ENCODE peak calls at places on chromosomes 16 and 17, in nine cellular contexts. A is left lung; B is Peyer's patch; T is CD4-positive, alpha-beta memory T cell; I is left ventricle myocardium inferior; K is heart left ventricle; Q is right lobe of liver; H is sigmoid colon; X is A549. E is an unnamed sample. For H3K4me1 and H3K9me3, the result is how much of the 10 kb centered on the place peaks cover.

GRCh38 chr17:378068-378467 is 25.5 kb upstream of the RPH3AL start:
- DNase-seq in Q (no peak), T (no peak), A (no peak), X (no peak), B (peak), K (no peak), H (no peak), I (no peak), E (no peak)

GRCh38 chr16:81604960-81605383 is 160.4 kb downstream of the CMIP start:
- DNase-seq in T (no peak), X (no peak), H (no peak), K (no peak), I (no peak), A (no peak), B (no peak), Q (no peak), E (no peak)

GRCh38 chr17:44005865-44006580 is 1.6 kb downstream of the NAGS start:
- DNase-seq in A (peak), H (no peak), Q (peak), I (no peak), B (peak), T (peak), X (no peak), K (no peak), E (peak)

GRCh38 chr16:89052191-89052787 is 41.4 kb upstream of the ACSF3 start:
- DNase-seq in X (no peak), K (peak), B (no peak), Q (no peak), T (no peak), I (no peak), A (peak), H (no peak), E (no peak)

GRCh38 chr17:32330142-32330541 is 11.8 kb downstream of the C17orf75 start:
- DNase-seq in X (no peak), H (no peak), B (no peak), K (no peak), T (no peak), I (no peak), Q (no peak), A (no peak), E (no peak)

GRCh38 chr17:8141741-8142140 is 10.5 kb downstream of the PER1 start:
- DNase-seq in X (no peak), T (no peak), B (no peak), Q (no peak), H (peak), K (no peak), I (no peak), A (peak), E (no peak)

GRCh38 chr16:16158741-16159374 is 64.4 kb downstream of the ABCC6 start:
- DNase-seq in B (no peak), K (no peak), H (no peak), T (no peak), Q (no peak), I (no peak), A (no peak), X (no peak), E (no peak)

GRCh38 chr16:10590342-10590741 is 9.9 kb upstream of the EMP2 start:
- DNase-seq in Q (no peak), I (no peak), B (no peak), T (no peak), X (no peak), A (no peak), K (no peak), H (no peak), E (no peak)

GRCh38 chr17:75595284-75595918 is 7.8 kb downstream of the MYO15B start:
- DNase-seq in K (no peak), X (no peak), A (no peak), H (no peak), B (no peak), T (no peak), I (no peak), Q (no peak), E (no peak)

GRCh38 chr16:3190949-3191353 is 2.9 kb downstream of the OR1F1 start:
- DNase-seq in X (no peak), B (no peak), I (no peak), A (no peak), K (no peak), T (no peak), Q (no peak), H (no peak), E (peak)

GRCh38 chr17:17603178-17603894 is 11.8 kb upstream of the PEMT start:
- DNase-seq in Q (no peak), X (no peak), B (no peak), K (no peak), T (no peak), I (no peak), H (no peak), A (no peak), E (no peak)

GRCh38 chr17:69729937-69730336 is 315.4 kb downstream of the MAP2K6 start:
- DNase-seq in T (no peak), X (no peak), A (no peak), Q (no peak), I (no peak), K (no peak), H (no peak), B (no peak), E (no peak)

GRCh38 chr17:4944163-4944553 is 4.1 kb downstream of the RNF167 start:
- DNase-seq in A (peak), Q (no peak), T (peak), K (no peak), B (peak), H (no peak), I (no peak), X (no peak), E (peak)

GRCh38 chr17:68035131-68035522 is 408 bp upstream of the KPNA2 start:
- DNase-seq in I (peak), A (peak), B (peak), X (peak), K (peak), T (no peak), Q (peak), H (peak), E (no peak)

GRCh38 chr16:799948-800833 is at the start of gene GNG13:
- DNase-seq in A (no peak), B (no peak), H (no peak), T (no peak), I (no peak), X (no peak), K (no peak), Q (no peak), E (no peak)

GRCh38 chr17:77400445-77400870 is 259.7 kb downstream of the SEC14L1 start:
- DNase-seq in B (peak), T (peak), K (peak), X (no peak), H (no peak), A (no peak), Q (no peak), I (peak), E (peak)

GRCh38 chr16:63922563-63922962 is 1199.3 kb downstream of the CDH11 start:
- DNase-seq in B (no peak), K (no peak), X (no peak), I (no peak), T (no peak), H (no peak), Q (no peak), A (no peak), E (no peak)

GRCh38 chr17:61581611-61582349 is 9.2 kb downstream of the NACA2 start:
- DNase-seq in X (no peak), B (no peak), A (no peak), Q (no peak), I (no peak), H (no peak), K (no peak), T (no peak), E (no peak)

GRCh38 chr17:8272421-8272820 is 16.0 kb upstream of the RANGRF start:
- DNase-seq in T (no peak), Q (no peak), A (no peak), H (no peak), K (no peak), I (no peak), B (no peak), X (no peak), E (no peak)

GRCh38 chr17:12727076-12727750 is 61.5 kb downstream of the MYOCD start:
- DNase-seq in A (no peak), I (no peak), B (no peak), X (no peak), K (no peak), Q (no peak), H (no peak), T (no peak), E (no peak)

GRCh38 chr16:88353232-88353631 is 29.5 kb upstream of the ZNF469 start:
- DNase-seq in B (no peak), X (no peak), I (peak), H (peak), K (no peak), Q (peak), A (peak), T (no peak), E (no peak)

GRCh38 chr17:63698886-63699637 is 863 bp downstream of the LIMD2 start:
- DNase-seq in K (peak), I (peak), H (peak), B (peak), T (peak), Q (peak), A (peak), X (no peak), E (peak)

GRCh38 chr16:48013476-48013875 is 142.3 kb downstream of the ABCC12 start:
- DNase-seq in T (no peak), I (no peak), X (no peak), H (no peak), A (no peak), B (no peak), K (no peak), Q (no peak), E (no peak)

GRCh38 chr16:568401-569258 is 1.1 kb upstream of the PIGQ start:
- DNase-seq in Q (no peak), H (no peak), I (no peak), B (no peak), A (no peak), K (no peak), T (no peak), X (no peak), E (no peak)

GRCh38 chr16:81587626-81588160 is 143.1 kb downstream of the CMIP start:
- DNase-seq in B (no peak), X (no peak), H (no peak), I (no peak), T (no peak), A (no peak), K (peak), Q (no peak), E (no peak)

GRCh38 chr16:19168173-19169080 is at the start of gene SYT17:
- DNase-seq in B (peak), H (no peak), I (peak), A (peak), Q (peak), X (peak), K (peak), T (no peak), E (no peak)

GRCh38 chr17:5263441-5263840 is 18.6 kb upstream of the RABEP1 start:
- DNase-seq in B (no peak), X (no peak), A (no peak), Q (no peak), I (no peak), T (no peak), K (no peak), H (no peak), E (no peak)

GRCh38 chr17:67834634-67835033 is 9.3 kb downstream of the BPTF start:
- DNase-seq in K (no peak), T (no peak), A (no peak), H (no peak), I (no peak), X (no peak), B (no peak), Q (no peak), E (no peak)

GRCh38 chr17:18959071-18959844 is 7.3 kb downstream of the SLC5A10 start:
- DNase-seq in Q (no peak), A (no peak), H (no peak), B (no peak), K (no peak), I (no peak), T (no peak), X (no peak), E (peak)
- H3K4me3 ChIP-seq in Q (no peak), A (no peak), H (no peak), B (no peak), K (no peak), I (no peak), T (no peak), X (no peak), E (no peak)

GRCh38 chr17:82328141-82328993 is 5.2 kb downstream of the SECTM1 start:
- DNase-seq in T (no peak), B (peak), K (no peak), A (peak), Q (peak), X (no peak), H (no peak), I (no peak), E (no peak)
- H3K4me1 ChIP-seq in T (under half), B (under half), K (under half), A (under half), Q (under half), X (under half), H (under half), I (under half), E (under half)

GRCh38 chr16:78663690-78664089 is 564.2 kb downstream of the WWOX start:
- DNase-seq in X (no peak), Q (no peak), I (no peak), A (no peak), H (no peak), T (no peak), K (no peak), B (no peak), E (no peak)
- H3K9me3 ChIP-seq in X (under half), Q (under half), I (under half), A (under half), H (under half), T (under half), K (under half), B (under half), E (under half)

DNA sequence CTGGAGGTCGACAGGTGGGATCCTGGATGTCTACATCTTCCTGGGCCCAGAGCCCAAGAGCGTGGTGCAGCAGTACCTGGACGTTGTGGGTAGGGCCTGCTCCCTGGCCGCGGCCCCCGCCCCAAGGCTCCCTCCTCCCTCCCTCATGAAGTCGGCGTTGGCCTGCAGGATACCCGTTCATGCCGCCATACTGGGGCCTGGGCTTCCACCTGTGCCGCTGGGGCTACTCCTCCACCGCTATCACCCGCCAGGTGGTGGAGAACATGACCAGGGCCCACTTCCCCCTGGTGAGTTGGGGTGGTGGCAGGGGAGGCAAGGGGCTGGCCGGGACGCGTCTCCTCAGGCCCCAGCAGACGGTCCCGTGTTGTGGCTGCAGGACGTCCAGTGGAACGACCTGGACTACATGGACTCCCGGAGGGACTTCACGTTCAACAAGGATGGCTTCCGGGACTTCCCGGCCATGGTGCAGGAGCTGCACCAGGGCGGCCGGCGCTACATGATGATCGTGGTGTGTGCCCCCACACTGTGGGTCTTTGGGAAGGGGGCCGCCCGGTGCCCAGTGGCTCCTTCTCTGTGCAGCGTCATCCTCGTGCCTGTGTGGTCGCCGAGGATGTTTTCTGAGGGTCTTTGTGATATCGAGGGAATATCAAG is 7.1 kb downstream of the GAA start:
- DNase-seq in B (peak), A (no peak), K (no peak), Q (peak), X (no peak), H (no peak), T (no peak), I (no peak), E (no peak)
- H3K4me3 ChIP-seq in B (no peak), A (no peak), K (no peak), Q (no peak), X (no peak), H (no peak), T (no peak), I (no peak), E (no peak)

DNA sequence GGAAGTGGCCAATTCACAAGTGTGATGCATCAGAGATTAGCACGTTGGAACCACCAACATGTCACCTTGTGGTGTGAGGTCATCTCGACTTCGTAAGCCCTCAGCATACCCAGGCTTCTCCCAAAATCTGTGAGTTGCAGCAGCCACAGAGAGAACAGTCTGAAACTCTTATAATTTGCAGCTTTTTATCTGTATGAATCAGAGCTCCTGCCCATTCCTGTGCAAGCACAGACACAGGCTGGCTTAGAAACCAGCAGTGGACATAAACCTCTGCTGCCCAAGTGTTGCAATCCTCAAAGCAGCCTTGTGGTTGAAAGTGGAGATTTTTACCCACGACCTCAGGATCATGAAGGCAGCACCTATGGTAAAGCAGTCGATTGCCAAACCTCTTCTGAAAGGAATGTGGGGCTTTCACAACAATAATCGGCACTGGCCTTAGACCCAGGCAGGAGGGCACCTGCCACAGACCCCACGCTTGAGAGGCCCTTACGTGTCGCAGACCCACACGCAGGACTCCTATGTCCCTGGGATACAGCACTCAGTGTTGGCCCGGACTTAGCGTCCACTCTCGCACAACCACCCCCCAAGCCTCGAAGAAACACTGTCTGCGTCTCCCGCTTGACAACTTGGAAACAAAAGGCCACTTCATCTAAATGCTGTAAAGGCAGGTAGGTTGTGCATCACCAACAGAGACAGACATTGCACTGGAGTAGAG is 24.5 kb upstream of the OSGIN1 start:
- DNase-seq in K (no peak), Q (no peak), I (no peak), B (no peak), X (no peak), A (peak), H (no peak), T (no peak), E (no peak)
- H3K4me1 ChIP-seq in K (under half), Q (under half), I (under half), B (under half), X (under half), A (under half), H (under half), T (under half), E (under half)

GRCh38 chr16:34743115-34743514 is 1283.7 kb downstream of the TP53TG3F start:
- DNase-seq in A (no peak), H (no peak), X (no peak), Q (no peak), B (no peak), T (no peak), K (no peak), I (no peak), E (no peak)
- H3K9me3 ChIP-seq in A (under half), H (under half), X (under half), Q (under half), B (under half), T (under half), K (under half), I (half or more), E (under half)